ENCODE peak calls at places on chromosomes 12 and 14, in nine cellular contexts. T, L, G, D, W, S, F, N and J are unnamed samples.

GRCh38 chr14:73567951-73568885 is 795 bp upstream of the ACOT2 start:
- DNase-seq in T (no peak), L (no peak), G (no peak), D (no peak), W (no peak), S (no peak), F (no peak), N (no peak), J (no peak)

GRCh38 chr14:72291908-72292688 is 359.9 kb downstream of the RGS6 start:
- DNase-seq in T (no peak), L (peak), G (peak), D (peak), W (no peak), S (peak), F (peak), N (no peak), J (no peak)

GRCh38 chr14:62546862-62547474 is 498.3 kb downstream of the KCNH5 start:
- DNase-seq in T (no peak), L (no peak), G (no peak), D (no peak), W (no peak), S (no peak), F (no peak), N (no peak), J (no peak)

GRCh38 chr12:2422591-2422990 is 369.8 kb downstream of the CACNA1C start:
- DNase-seq in T (no peak), L (no peak), G (no peak), D (no peak), W (no peak), S (no peak), F (no peak), N (no peak), J (no peak)

GRCh38 chr14:74401504-74402241 is 24.3 kb downstream of the SYNDIG1L start:
- DNase-seq in T (peak), L (peak), G (no peak), D (peak), W (no peak), S (peak), F (peak), N (peak), J (peak)

GRCh38 chr12:79900199-79900598 is 34.7 kb downstream of the PPP1R12A start:
- DNase-seq in T (no peak), L (no peak), G (no peak), D (no peak), W (no peak), S (no peak), F (no peak), N (no peak), J (no peak)

GRCh38 chr14:74898694-74899093 is 17.0 kb downstream of the DLST start:
- DNase-seq in T (no peak), L (no peak), G (no peak), D (no peak), W (no peak), S (no peak), F (no peak), N (no peak), J (no peak)

GRCh38 chr12:111434680-111435338 is 29.1 kb downstream of the SH2B3 start:
- DNase-seq in T (peak), L (peak), G (no peak), D (no peak), W (peak), S (no peak), F (peak), N (no peak), J (no peak)

GRCh38 chr14:22088614-22089359 is 415.2 kb upstream of the OR4E1 start:
- DNase-seq in T (no peak), L (no peak), G (no peak), D (no peak), W (no peak), S (no peak), F (no peak), N (no peak), J (no peak)

GRCh38 chr14:75232597-75232996 is 46.0 kb upstream of the FOS start:
- DNase-seq in T (no peak), L (no peak), G (no peak), D (no peak), W (no peak), S (no peak), F (no peak), N (no peak), J (no peak)

GRCh38 chr14:30243157-30243556 is 315.5 kb upstream of the PRKD1 start:
- DNase-seq in T (no peak), L (no peak), G (no peak), D (no peak), W (no peak), S (no peak), F (no peak), N (no peak), J (no peak)

GRCh38 chr14:23071975-23072539 is 14.7 kb upstream of the CDH24 start:
- DNase-seq in T (no peak), L (peak), G (no peak), D (no peak), W (no peak), S (no peak), F (no peak), N (no peak), J (no peak)

GRCh38 chr12:3680919-3681594 is 71.9 kb downstream of the CRACR2A start:
- DNase-seq in T (peak), L (no peak), G (no peak), D (no peak), W (no peak), S (peak), F (no peak), N (peak), J (no peak)
- TF ChIP-seq POLR2AphosphoS5 in T (no peak), L (no peak), G (no peak), D (no peak), W (no peak), S (no peak), F (no peak), N (no peak), J (no peak)

GRCh38 chr12:25054076-25054782 is 105.3 kb upstream of the BCAT1 start:
- DNase-seq in T (no peak), L (no peak), G (no peak), D (no peak), W (no peak), S (no peak), F (no peak), N (no peak), J (no peak)
- TF ChIP-seq POLR2AphosphoS5 in T (no peak), L (no peak), G (no peak), D (no peak), W (no peak), S (no peak), F (no peak), N (no peak), J (no peak)

DNA sequence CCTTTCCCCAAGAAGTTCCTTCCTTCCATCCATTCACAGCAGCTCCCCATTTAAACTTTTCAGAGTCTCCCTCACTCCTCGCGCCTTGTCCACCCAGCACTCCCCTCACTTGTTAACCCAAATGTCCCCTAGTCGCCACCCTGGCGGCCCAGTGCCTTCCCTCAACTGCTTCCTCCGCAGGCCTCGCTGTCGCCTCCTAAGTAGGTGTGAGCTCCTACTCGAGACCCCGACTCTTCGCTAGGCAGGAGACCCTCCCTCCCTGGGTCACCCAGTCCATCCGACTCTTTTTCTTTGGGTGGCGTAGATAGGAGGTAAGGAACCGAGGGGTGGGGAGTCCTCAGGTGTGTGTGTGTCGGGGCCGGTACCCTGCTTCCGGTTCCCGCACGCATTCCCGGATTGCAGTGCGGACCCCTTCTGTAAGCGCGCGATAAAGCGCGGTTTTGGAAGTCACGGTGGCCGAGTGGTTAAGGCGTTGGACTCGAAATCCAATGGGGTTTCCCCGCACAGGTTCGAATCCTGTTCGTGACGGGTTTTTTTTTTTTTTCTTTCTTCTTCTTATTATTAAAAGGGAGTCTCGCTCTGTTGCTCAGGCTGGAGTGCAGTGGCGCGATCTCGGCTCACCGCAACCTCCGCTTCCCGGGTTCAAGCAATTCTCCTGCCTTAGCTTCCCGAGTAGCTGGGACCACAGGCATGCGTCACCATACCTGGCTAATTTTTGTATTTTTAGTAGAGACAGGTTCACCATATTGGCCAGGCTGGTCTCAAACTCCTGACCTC is 823 bp upstream of the SMARCC2 start:
- DNase-seq in T (peak), L (peak), G (peak), D (peak), W (peak), S (peak), F (peak), N (peak), J (peak)
- TF ChIP-seq POLR2AphosphoS5 in T (no peak), L (no peak), G (no peak), D (no peak), W (peak), S (no peak), F (peak), N (peak), J (peak)

GRCh38 chr12:27511723-27512045 is 12.3 kb upstream of the PPFIBP1 start:
- DNase-seq in T (no peak), L (no peak), G (no peak), D (no peak), W (no peak), S (no peak), F (no peak), N (no peak), J (no peak)

GRCh38 chr12:27511031-27511722 is 12.8 kb upstream of the PPFIBP1 start:
- DNase-seq in T (no peak), L (no peak), G (no peak), D (no peak), W (no peak), S (no peak), F (no peak), N (no peak), J (no peak)

GRCh38 chr12:27505771-27506170 is 18.2 kb upstream of the PPFIBP1 start:
- DNase-seq in T (no peak), L (no peak), G (no peak), D (no peak), W (no peak), S (no peak), F (no peak), N (no peak), J (no peak)

GRCh38 chr12:27506645-27507189 is 17.3 kb upstream of the PPFIBP1 start:
- DNase-seq in T (no peak), L (no peak), G (no peak), D (no peak), W (no peak), S (no peak), F (no peak), N (no peak), J (no peak)

DNA sequence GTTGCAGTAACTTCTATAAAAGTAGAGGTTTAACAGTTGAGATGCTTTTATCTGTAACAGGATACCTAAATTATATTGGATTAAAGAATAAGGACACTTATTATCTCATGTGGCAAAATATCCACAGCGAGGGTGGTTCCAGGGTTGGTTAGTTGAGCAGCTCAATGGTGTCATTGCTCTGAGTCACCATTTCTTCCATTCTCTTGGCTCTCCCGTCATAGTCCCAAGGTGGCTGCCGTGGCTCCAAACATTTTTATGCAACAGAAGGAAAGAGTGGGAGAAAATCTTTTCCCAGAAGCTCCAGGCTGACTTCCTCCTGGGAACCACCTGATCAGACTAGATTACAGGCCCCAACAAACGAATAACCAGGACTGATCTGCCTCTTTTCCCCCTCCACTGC is 15.0 kb upstream of the PPFIBP1 start:
- DNase-seq in T (no peak), L (no peak), G (no peak), D (no peak), W (no peak), S (no peak), F (no peak), N (no peak), J (no peak)
- TF ChIP-seq POLR2AphosphoS5 in T (no peak), L (no peak), G (no peak), D (no peak), W (no peak), S (no peak), F (no peak), N (no peak), J (no peak)

GRCh38 chr12:124381454-124382207 is 86.7 kb downstream of the RFLNA start:
- DNase-seq in T (peak), L (no peak), G (no peak), D (no peak), W (peak), S (no peak), F (no peak), N (peak), J (peak)
- TF ChIP-seq POLR2AphosphoS5 in T (peak), L (no peak), G (no peak), D (no peak), W (peak), S (no peak), F (no peak), N (peak), J (peak)

GRCh38 chr12:13255792-13256704 is 59.5 kb downstream of the EMP1 start:
- DNase-seq in T (peak), L (peak), G (peak), D (peak), W (peak), S (peak), F (peak), N (peak), J (peak)
- TF ChIP-seq POLR2AphosphoS5 in T (no peak), L (no peak), G (no peak), D (no peak), W (peak), S (no peak), F (no peak), N (peak), J (no peak)

DNA sequence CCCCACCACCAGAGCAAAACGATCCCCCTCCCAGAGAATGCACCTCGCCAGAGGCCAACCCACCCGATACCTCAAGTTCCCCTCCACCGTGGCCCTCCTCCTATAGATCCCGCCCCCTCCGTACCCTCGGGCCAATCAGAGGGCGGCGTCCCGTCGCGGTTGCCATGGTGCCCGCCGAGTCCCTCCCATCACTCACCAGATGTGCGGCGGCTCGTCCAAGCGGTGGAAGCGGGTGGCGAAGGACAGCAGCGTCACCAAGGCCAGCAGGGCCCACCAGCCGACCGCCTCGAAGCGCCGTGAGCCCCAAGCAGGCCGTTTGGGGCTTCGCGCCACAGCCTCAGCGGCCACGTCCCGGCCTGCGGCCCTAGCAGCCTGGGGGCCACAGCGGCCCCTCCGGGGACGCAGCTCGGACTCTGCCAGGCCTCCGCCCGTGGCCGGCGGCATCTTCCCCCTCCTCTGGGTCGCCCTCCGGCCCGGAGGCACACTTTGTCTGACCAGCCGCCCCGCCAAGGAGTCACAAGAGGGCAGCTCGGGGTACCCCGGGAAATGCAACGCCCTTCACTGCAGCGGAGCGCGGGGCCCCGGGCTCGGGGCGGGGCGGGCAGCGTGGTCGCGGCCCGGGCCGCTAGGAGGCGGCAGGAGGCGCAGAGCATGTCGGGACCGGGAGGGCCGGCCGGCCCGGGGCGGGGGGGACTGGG is at the start of gene POMT2:
- DNase-seq in T (peak), L (peak), G (no peak), D (peak), W (peak), S (peak), F (peak), N (peak), J (peak)
- TF ChIP-seq POLR2AphosphoS5 in T (peak), L (peak), G (no peak), D (no peak), W (peak), S (peak), F (no peak), N (peak), J (peak)

GRCh38 chr12:70535896-70536374 is 101.3 kb downstream of the PTPRB start:
- DNase-seq in T (no peak), L (no peak), G (no peak), D (no peak), W (peak), S (no peak), F (no peak), N (no peak), J (no peak)
- TF ChIP-seq POLR2AphosphoS5 in T (peak), L (no peak), G (no peak), D (no peak), W (peak), S (no peak), F (no peak), N (no peak), J (no peak)